ENCODE peak calls at places on chromosomes 5 and 9, in ten cellular contexts. N, U, K, M, I, J, S, R, L and B are unnamed samples.
A peak's percentile ranks its signal among the peaks of the same experiment; 100 is the strongest.

GRCh38 chr9:122904466-122904822 is 715 bp downstream of the RC3H2 start:
- DNase-seq in N (no peak), U (no peak), K (peak; percentile 36), M (no peak), I (peak; percentile 30), J (peak; percentile 65), S (no peak), R (no peak), L (peak; percentile 41), B (no peak)

GRCh38 chr9:134643306-134643705 is 1.7 kb downstream of the COL5A1 start:
- DNase-seq in N (no peak), U (no peak), K (no peak), M (no peak), I (no peak), J (peak; percentile 79), S (no peak), R (no peak), L (no peak), B (no peak)

GRCh38 chr5:13814293-13814692 is 130.2 kb downstream of the DNAH5 start:
- DNase-seq in N (no peak), U (no peak), K (no peak), M (no peak), I (no peak), J (peak; percentile 27), S (no peak), R (no peak), L (no peak), B (no peak)

GRCh38 chr9:127721391-127721821 is 5.5 kb downstream of the TTC16 start:
- DNase-seq in N (no peak), U (no peak), K (peak; percentile 48), M (no peak), I (no peak), J (no peak), S (no peak), R (no peak), L (no peak), B (peak; percentile 27)

GRCh38 chr5:159975462-159976019 is 33.4 kb upstream of the TTC1 start:
- DNase-seq in N (no peak), U (no peak), K (peak; percentile 2), M (no peak), I (no peak), J (peak; percentile 97), S (no peak), R (no peak), L (peak; percentile 37), B (no peak)

GRCh38 chr5:165209101-165209727 is 1703.8 kb downstream of the MAT2B start:
- DNase-seq in N (no peak), U (no peak), K (no peak), M (no peak), I (no peak), J (peak; percentile 33), S (no peak), R (peak; percentile 12), L (no peak), B (no peak)

GRCh38 chr5:33852327-33852726 is 39.5 kb downstream of the ADAMTS12 start:
- DNase-seq in N (no peak), U (no peak), K (no peak), M (no peak), I (no peak), J (peak; percentile 53), S (no peak), R (no peak), L (no peak), B (no peak)

GRCh38 chr9:14343948-14344547 is 30.1 kb upstream of the NFIB start:
- DNase-seq in N (peak; percentile 78), U (no peak), K (no peak), M (peak; percentile 89), I (no peak), J (no peak), S (no peak), R (no peak), L (peak; percentile 74), B (no peak)

GRCh38 chr9:82582693-82583092 is 480.2 kb downstream of the RASEF start:
- DNase-seq in N (no peak), U (no peak), K (no peak), M (no peak), I (peak; percentile 46), J (no peak), S (no peak), R (no peak), L (no peak), B (no peak)

GRCh38 chr9:126813072-126813471 is 8.2 kb downstream of the ZBTB43 start:
- DNase-seq in N (no peak), U (no peak), K (no peak), M (no peak), I (no peak), J (no peak), S (no peak), R (no peak), L (no peak), B (no peak)

GRCh38 chr5:51465165-51465564 is 81.9 kb downstream of the ISL1 start:
- DNase-seq in N (no peak), U (no peak), K (no peak), M (no peak), I (no peak), J (no peak), S (no peak), R (no peak), L (no peak), B (no peak)

GRCh38 chr5:6755941-6756340 is 42.7 kb downstream of the TENT4A start:
- DNase-seq in N (no peak), U (no peak), K (no peak), M (no peak), I (no peak), J (no peak), S (no peak), R (no peak), L (no peak), B (no peak)

GRCh38 chr5:174459071-174459702 is 265.2 kb upstream of the MSX2 start:
- DNase-seq in N (no peak), U (no peak), K (no peak), M (no peak), I (no peak), J (no peak), S (no peak), R (no peak), L (no peak), B (no peak)

GRCh38 chr9:114681594-114682332 is at the start of gene TEX48:
- DNase-seq in N (no peak), U (no peak), K (peak; percentile 87), M (peak; percentile 14), I (peak; percentile 43), J (peak; percentile 87), S (peak; percentile 60), R (no peak), L (no peak), B (peak; percentile 51)
- H3K27ac ChIP-seq in N (no peak within 1 kb of the TSS), U (no peak within 1 kb of the TSS), K (no peak within 1 kb of the TSS), M (no peak within 1 kb of the TSS), I (no peak within 1 kb of the TSS), J (no peak within 1 kb of the TSS), S (no peak within 1 kb of the TSS), R (no peak within 1 kb of the TSS), L (no peak within 1 kb of the TSS), B (no peak within 1 kb of the TSS)

GRCh38 chr5:172146748-172147092 is 41.3 kb downstream of the STK10 start:
- DNase-seq in N (no peak), U (no peak), K (no peak), M (no peak), I (no peak), J (no peak), S (no peak), R (no peak), L (no peak), B (no peak)

GRCh38 chr5:172145870-172146747 is 41.9 kb downstream of the STK10 start:
- DNase-seq in N (no peak), U (no peak), K (no peak), M (no peak), I (no peak), J (no peak), S (no peak), R (no peak), L (no peak), B (no peak)

GRCh38 chr5:172143875-172144274 is 44.1 kb downstream of the STK10 start:
- DNase-seq in N (no peak), U (no peak), K (no peak), M (no peak), I (no peak), J (no peak), S (no peak), R (no peak), L (no peak), B (no peak)

GRCh38 chr5:172144291-172144815 is 43.7 kb downstream of the STK10 start:
- DNase-seq in N (no peak), U (no peak), K (peak; percentile 27), M (peak; percentile 41), I (no peak), J (peak; percentile 33), S (no peak), R (no peak), L (peak; percentile 67), B (no peak)

DNA sequence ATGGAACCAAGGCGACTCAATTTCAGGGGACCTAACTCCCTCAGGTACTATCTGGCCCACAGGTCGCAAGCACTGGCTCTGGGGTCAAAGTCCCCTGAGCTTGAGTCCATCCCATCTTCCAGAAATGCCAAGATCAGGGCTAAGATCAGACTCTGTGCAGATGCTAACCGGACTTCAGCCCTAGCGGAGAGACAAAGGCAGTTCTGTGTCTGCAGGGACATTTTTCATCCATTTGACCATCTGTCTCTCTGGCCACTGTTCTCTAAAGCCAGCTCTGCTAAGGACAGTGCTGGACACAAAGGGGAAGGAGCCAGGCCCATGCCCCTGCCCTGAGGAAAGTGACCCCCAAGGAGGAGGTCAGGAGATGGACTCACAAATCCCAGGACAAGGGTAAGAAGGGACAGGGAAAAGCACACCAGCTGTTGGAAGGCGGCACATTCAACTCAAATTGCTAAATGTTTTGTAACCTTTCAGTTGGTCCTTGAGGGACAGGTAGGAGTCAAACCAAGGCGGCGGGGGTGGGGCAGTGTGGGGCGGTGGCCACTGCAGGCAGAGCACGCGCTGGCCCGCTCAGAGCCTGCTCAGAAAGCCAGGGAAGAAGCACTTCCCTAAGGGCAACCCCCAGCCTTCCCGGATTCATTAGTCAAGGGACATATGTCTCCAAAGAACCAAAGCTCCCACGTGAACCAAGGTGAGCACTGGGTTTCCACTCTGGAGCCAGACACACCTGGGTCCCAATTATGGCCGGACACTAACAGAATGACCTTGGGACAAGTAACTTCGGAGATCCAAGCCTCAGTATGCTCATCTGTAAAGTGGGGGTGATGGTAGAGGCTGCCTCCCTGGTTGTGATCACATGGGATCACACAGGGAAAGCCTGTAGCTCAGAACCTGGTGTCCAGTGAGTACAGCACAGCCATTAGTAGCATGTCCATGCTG is 42.8 kb downstream of the STK10 start:
- DNase-seq in N (no peak), U (no peak), K (no peak), M (no peak), I (no peak), J (no peak), S (no peak), R (no peak), L (no peak), B (no peak)
- H3K27ac ChIP-seq in N (no peak overlapping the region), U (no peak overlapping the region), K (no peak overlapping the region), M (peak overlapping the region; percentile 67), I (no peak overlapping the region), J (no peak overlapping the region), S (no peak overlapping the region), R (no peak overlapping the region), L (peak overlapping the region; percentile 18), B (no peak overlapping the region)

GRCh38 chr5:143501176-143501840 is 97.8 kb upstream of the NR3C1 start:
- DNase-seq in N (no peak), U (no peak), K (no peak), M (no peak), I (no peak), J (peak; percentile 79), S (no peak), R (no peak), L (no peak), B (no peak)
- H3K27ac ChIP-seq in N (no peak overlapping the region), U (no peak overlapping the region), K (no peak overlapping the region), M (no peak overlapping the region), I (no peak overlapping the region), J (peak overlapping the region; percentile 55), S (no peak overlapping the region), R (no peak overlapping the region), L (no peak overlapping the region), B (no peak overlapping the region)

GRCh38 chr5:148831590-148832565 is 5.5 kb downstream of the ADRB2 start:
- DNase-seq in N (no peak), U (no peak), K (no peak), M (peak; percentile 24), I (peak; percentile 37), J (no peak), S (no peak), R (no peak), L (no peak), B (no peak)
- H3K27ac ChIP-seq in N (no peak overlapping the region), U (peak overlapping the region; percentile 35), K (peak overlapping the region; percentile 22), M (no peak overlapping the region), I (no peak overlapping the region), J (no peak overlapping the region), S (peak overlapping the region; percentile 68), R (no peak overlapping the region), L (peak overlapping the region; percentile 88), B (peak overlapping the region; percentile 5)